ENCODE peak calls at places on chromosomes 16 and 17, in four cellular contexts. O, Y, K and Z are unnamed samples.

GRCh38 chr17:76422406-76422805 is 30.5 kb downstream of the UBE2O start:
- DNase-seq in O (no peak), Y (no peak), K (no peak), Z (no peak)

GRCh38 chr17:73309727-73310555 is 1.9 kb downstream of the CDC42EP4 start:
- DNase-seq in O (no peak), Y (peak), K (peak), Z (no peak)

GRCh38 chr16:4692460-4693295 is 684 bp upstream of the NUDT16L1 start:
- DNase-seq in O (no peak), Y (no peak), K (no peak), Z (peak)

GRCh38 chr16:54519161-54519685 is 232.6 kb upstream of the IRX3 start:
- DNase-seq in O (no peak), Y (no peak), K (peak), Z (no peak)

GRCh38 chr17:27657620-27658019 is 26.6 kb downstream of the LGALS9 start:
- DNase-seq in O (peak), Y (peak), K (peak), Z (peak)

GRCh38 chr17:1275962-1276736 is 3.3 kb upstream of the TRARG1 start:
- DNase-seq in O (peak), Y (no peak), K (peak), Z (no peak)

GRCh38 chr16:81266680-81267095 is 28.2 kb downstream of the BCO1 start:
- DNase-seq in O (no peak), Y (peak), K (no peak), Z (peak)

GRCh38 chr17:80970762-80971703 is 20.6 kb upstream of the CHMP6 start:
- DNase-seq in O (no peak), Y (no peak), K (peak), Z (no peak)

GRCh38 chr16:23504453-23505179 is 5.7 kb downstream of the GGA2 start:
- DNase-seq in O (peak), Y (peak), K (peak), Z (peak)

GRCh38 chr16:87982491-87983415 is 31.5 kb downstream of the BANP start:
- DNase-seq in O (no peak), Y (no peak), K (no peak), Z (no peak)

GRCh38 chr16:82980810-82981209 is 354.0 kb downstream of the CDH13 start:
- DNase-seq in O (no peak), Y (no peak), K (no peak), Z (no peak)

GRCh38 chr17:41464682-41465081 is 2.5 kb downstream of the KRT32 start:
- DNase-seq in O (peak), Y (peak), K (peak), Z (no peak)

GRCh38 chr16:84312783-84313382 is 18.2 kb downstream of the WFDC1 start:
- DNase-seq in O (no peak), Y (no peak), K (no peak), Z (no peak)

GRCh38 chr17:75899353-75899752 is 2.6 kb upstream of the TRIM65 start:
- DNase-seq in O (no peak), Y (no peak), K (no peak), Z (no peak)